ENCODE peak calls at places on chromosome 21, in five cellular contexts. E is nucleus accumbens; L is stimulated activated CD4-positive, alpha-beta T cell treated with anti-CD3 and anti-CD28 coated beads, Interleukin-15, amount 100 ng/mL, for 48 hours; H is activated effector memory CD4-positive, alpha-beta T cell treated with Interleukin-2 at 50 U/mL for 16 hours; C is sciatic nerve. X is an unnamed sample.

GRCh38 chr21:44331650-44332306 is 7.4 kb downstream of the CFAP410 start:
- DNase-seq in E (no peak), L (no peak), C (no peak), H (no peak), X (no peak)

GRCh38 chr21:25199944-25200343 is 407.3 kb downstream of the MRPL39 start:
- DNase-seq in L (no peak), E (no peak), C (no peak), H (no peak), X (no peak)

GRCh38 chr21:45982758-45983731 is 1.5 kb downstream of the COL6A1 start:
- DNase-seq in L (no peak), E (no peak), C (peak), H (no peak), X (no peak)

GRCh38 chr21:45698493-45698947 is 55.0 kb downstream of the PCBP3 start:
- DNase-seq in H (no peak), C (no peak), L (peak), E (no peak), X (no peak)

GRCh38 chr21:36155603-36156338 is 853 bp upstream of the DOP1B start:
- DNase-seq in H (no peak), E (no peak), C (peak), L (no peak), X (no peak)

GRCh38 chr21:17782051-17782450 is 37.1 kb downstream of the C21orf91 start:
- DNase-seq in C (no peak), L (no peak), H (no peak), E (no peak), X (no peak)

GRCh38 chr21:18285379-18285778 is 40.7 kb downstream of the CHODL start:
- DNase-seq in C (no peak), L (no peak), E (no peak), H (no peak), X (no peak)

GRCh38 chr21:17889171-17889570 is 70.0 kb upstream of the C21orf91 start:
- DNase-seq in L (no peak), C (no peak), H (no peak), E (no peak), X (no peak)

GRCh38 chr21:25561668-25562641 is 45.3 kb downstream of the MRPL39 start:
- DNase-seq in H (peak), E (no peak), C (peak), L (peak), X (no peak)

GRCh38 chr21:38170283-38170682 is 86.5 kb upstream of the KCNJ15 start:
- DNase-seq in C (no peak), L (no peak), H (no peak), E (no peak), X (peak)

X was measured in COR-L47.